ENCODE peak calls at places on chromosomes 7 and 10, in seven cellular contexts. J is neural crest cell, G is Caco-2, Q is GM23338, F is EL, P is AML-193, Z is mucosa of gallbladder. M is an unnamed sample.
A peak's percentile ranks its signal among the peaks of the same experiment; 100 is the strongest.

GRCh38 chr7:138328215-138328614 is 131.8 kb upstream of the TRIM24 start:
- DNase-seq in F (peak; percentile 19), P (no peak), Q (peak; percentile 20), J (no peak), Z (no peak), G (peak; percentile 25), M (no peak)

GRCh38 chr7:8190121-8190895 is 71.7 kb downstream of the ICA1 start:
- DNase-seq in G (peak; percentile 59), Q (peak; percentile 82), Z (peak; percentile 71), J (peak; percentile 26), F (peak; percentile 51), P (peak; percentile 61), M (peak; percentile 60)

GRCh38 chr10:117509573-117509972 is 33.0 kb upstream of the EMX2 start:
- DNase-seq in P (no peak), J (no peak), Z (no peak), Q (no peak), F (no peak), G (no peak), M (no peak)

GRCh38 chr7:140212100-140212881 is 35.5 kb upstream of the KDM7A start:
- DNase-seq in F (peak; percentile 21), G (no peak), Q (no peak), P (no peak), J (no peak), Z (no peak), M (no peak)

GRCh38 chr10:30812018-30812851 is 182.7 kb upstream of the LYZL2 start:
- DNase-seq in Q (no peak), J (no peak), P (no peak), F (peak; percentile 84), Z (peak; percentile 46), G (no peak), M (no peak)

GRCh38 chr7:33698692-33699128 is 206.6 kb upstream of the BMPER start:
- DNase-seq in J (no peak), G (no peak), Z (no peak), Q (no peak), F (no peak), P (no peak), M (no peak)

GRCh38 chr7:100607111-100607510 is 4.9 kb downstream of the PCOLCE start:
- DNase-seq in G (no peak), Z (no peak), F (peak; percentile 29), P (no peak), Q (no peak), J (no peak), M (no peak)

GRCh38 chr7:29989257-29989995 is at the start of gene SCRN1:
- DNase-seq in F (no peak), G (peak; percentile 77), Z (peak; percentile 29), Q (peak; percentile 68), P (no peak), J (peak; percentile 31), M (no peak)

GRCh38 chr10:73810735-73811465 is 498 bp downstream of the NDST2 start:
- DNase-seq in P (no peak), Z (no peak), F (peak; percentile 21), J (peak; percentile 28), G (peak; percentile 51), Q (peak; percentile 66), M (peak; percentile 47)